ENCODE peak calls at places on chromosomes 1 and 21, in four cellular contexts. O, G, N and F are unnamed samples.

GRCh38 chr21:34704119-34704518 is 35.3 kb downstream of the CLIC6 start:
- DNase-seq in G (no peak), O (no peak), N (no peak), F (no peak)

GRCh38 chr1:80706526-80706925 is 1094.2 kb upstream of the ADGRL2 start:
- DNase-seq in N (no peak), O (no peak), G (no peak), F (no peak)

GRCh38 chr1:9561429-9561828 is 22.2 kb downstream of the SLC25A33 start:
- DNase-seq in G (peak; percentile 61), O (no peak), N (peak; percentile 93), F (peak; percentile 80)

GRCh38 chr21:33268392-33268735 is 2.2 kb downstream of the IL10RB start:
- DNase-seq in N (no peak), O (no peak), G (no peak), F (no peak)

GRCh38 chr1:63731117-63732043 is 42.4 kb upstream of the ROR1 start:
- DNase-seq in N (peak; percentile 93), O (no peak), G (peak; percentile 87), F (peak; percentile 83)

GRCh38 chr21:25607812-25608737 is 794 bp upstream of the MRPL39 start:
- DNase-seq in O (peak; percentile 78), G (peak; percentile 56), N (peak; percentile 86), F (peak; percentile 31)

GRCh38 chr1:197521118-197521739 is 253.2 kb downstream of the CRB1 start:
- DNase-seq in O (no peak), N (peak; percentile 46), G (peak; percentile 15), F (no peak)

GRCh38 chr1:10852998-10853520 is 56.6 kb upstream of the CASZ1 start:
- DNase-seq in G (no peak), O (no peak), N (no peak), F (no peak)

GRCh38 chr1:78104322-78104721 is 58.6 kb downstream of the GIPC2 start:
- DNase-seq in N (peak; percentile 72), G (peak; percentile 63), O (no peak), F (no peak)

GRCh38 chr1:182263706-182264105 is 127.9 kb downstream of the GLUL start:
- DNase-seq in N (no peak), O (no peak), G (no peak), F (no peak)

GRCh38 chr1:209318302-209319056 is 265.0 kb upstream of the CAMK1G start:
- DNase-seq in G (peak; percentile 52), O (no peak), N (peak; percentile 12), F (no peak)

GRCh38 chr1:112044745-112045144 is 55.3 kb upstream of the KCND3 start:
- DNase-seq in G (no peak), N (no peak), O (no peak), F (no peak)

GRCh38 chr1:112870887-112871646 is 84.9 kb downstream of the SLC16A1 start:
- DNase-seq in N (no peak), O (no peak), G (no peak), F (no peak)

GRCh38 chr1:178168535-178168934 is 74.6 kb downstream of the RASAL2 start:
- DNase-seq in G (no peak), N (peak; percentile 70), O (no peak), F (no peak)

GRCh38 chr1:108063703-108064102 is 98.7 kb upstream of the VAV3 start:
- DNase-seq in G (no peak), O (no peak), N (no peak), F (no peak)

GRCh38 chr1:108598340-108598739 is 38.4 kb downstream of the EEIG2 start:
- DNase-seq in O (no peak), N (no peak), G (no peak), F (no peak)

GRCh38 chr1:40711465-40712404 is 20.2 kb downstream of the NFYC start:
- DNase-seq in G (no peak), O (no peak), N (peak; percentile 70), F (peak; percentile 76)

GRCh38 chr1:151443846-151444790 is 15.2 kb downstream of the POGZ start:
- DNase-seq in N (peak; percentile 84), O (peak; percentile 70), G (peak; percentile 65), F (peak; percentile 56)

GRCh38 chr1:83508485-83509151 is 490.3 kb downstream of the TTLL7 start:
- DNase-seq in G (no peak), N (peak; percentile 60), O (no peak), F (no peak)

GRCh38 chr1:91511386-91511785 is 10.7 kb downstream of the CDC7 start:
- DNase-seq in N (peak; percentile 50), G (peak; percentile 34), O (no peak), F (no peak)

GRCh38 chr1:228315945-228316588 is 90.6 kb downstream of the TRIM11 start:
- DNase-seq in G (no peak), N (no peak), O (peak; percentile 43), F (no peak)

GRCh38 chr1:155125946-155126493 is 1.7 kb upstream of the EFNA1 start:
- DNase-seq in O (peak; percentile 70), N (no peak), G (no peak), F (no peak)

GRCh38 chr21:25005388-25005787 is 601.9 kb downstream of the MRPL39 start:
- DNase-seq in N (no peak), O (no peak), G (peak; percentile 32), F (no peak)

GRCh38 chr21:41972511-41973205 is 18.8 kb upstream of the C2CD2 start:
- DNase-seq in N (no peak), O (peak; percentile 6), G (no peak), F (no peak)

GRCh38 chr1:202615501-202616354 is 94.5 kb downstream of the SYT2 start:
- DNase-seq in N (peak; percentile 75), G (no peak), O (no peak), F (no peak)

GRCh38 chr1:1806890-1807289 is 28.6 kb upstream of the NADK start:
- DNase-seq in G (no peak), O (no peak), N (no peak), F (no peak)

GRCh38 chr1:185156321-185156853 is 366 bp downstream of the TRMT1L start:
- DNase-seq in N (no peak), O (no peak), G (no peak), F (no peak)

GRCh38 chr1:198913667-198914066 is 274.8 kb downstream of the PTPRC start:
- DNase-seq in O (no peak), G (no peak), N (no peak), F (no peak)

GRCh38 chr1:150688786-150689185 is 8.2 kb downstream of the GOLPH3L start:
- DNase-seq in O (no peak), G (no peak), N (no peak), F (no peak)